ENCODE peak calls at places on chromosomes 16 and 17, in six cellular contexts. One of them, this sample, is unnamed.

GRCh38 chr16:71214771-71215381 is 15.6 kb downstream of the HYDIN start:
- DNase-seq in adrenal gland: no peak
- DNase-seq in GM12891: no peak
- DNase-seq in transverse colon: no peak
- DNase-seq in A549: no peak
- DNase-seq in heart left ventricle: no peak
- DNase-seq in this sample: no peak

GRCh38 chr17:67171560-67171959 is 73.4 kb downstream of the HELZ start:
- DNase-seq in adrenal gland: no peak
- DNase-seq in A549: no peak
- DNase-seq in GM12891: peak; percentile 18
- DNase-seq in heart left ventricle: no peak
- DNase-seq in transverse colon: no peak
- DNase-seq in this sample: no peak

GRCh38 chr17:15414502-15415348 is 52.7 kb downstream of the CDRT4 start:
- DNase-seq in heart left ventricle: peak; percentile 51
- DNase-seq in adrenal gland: no peak
- DNase-seq in A549: no peak
- DNase-seq in GM12891: no peak
- DNase-seq in transverse colon: no peak
- DNase-seq in this sample: no peak

GRCh38 chr16:67207857-67208524 is 9.1 kb downstream of the ELMO3 start:
- DNase-seq in adrenal gland: peak; percentile 82
- DNase-seq in heart left ventricle: no peak
- DNase-seq in transverse colon: no peak
- DNase-seq in A549: peak; percentile 53
- DNase-seq in GM12891: no peak
- DNase-seq in this sample: peak; percentile 89

GRCh38 chr16:87384162-87384999 is 805 bp upstream of the FBXO31 start:
- DNase-seq in transverse colon: peak; percentile 65
- DNase-seq in heart left ventricle: peak; percentile 65
- DNase-seq in GM12891: no peak
- DNase-seq in adrenal gland: no peak
- DNase-seq in A549: peak; percentile 42
- DNase-seq in this sample: peak; percentile 44

GRCh38 chr16:51002889-51003490 is 148.1 kb downstream of the SALL1 start:
- DNase-seq in adrenal gland: no peak
- DNase-seq in heart left ventricle: no peak
- DNase-seq in A549: no peak
- DNase-seq in transverse colon: no peak
- DNase-seq in GM12891: no peak
- DNase-seq in this sample: no peak

GRCh38 chr16:85422374-85423185 is 190.5 kb upstream of the GSE1 start:
- DNase-seq in GM12891: no peak
- DNase-seq in adrenal gland: no peak
- DNase-seq in heart left ventricle: no peak
- DNase-seq in transverse colon: peak; percentile 85
- DNase-seq in A549: no peak
- DNase-seq in this sample: no peak

GRCh38 chr17:37521821-37522220 is 32.1 kb downstream of the DUSP14 start:
- DNase-seq in adrenal gland: no peak
- DNase-seq in heart left ventricle: no peak
- DNase-seq in GM12891: no peak
- DNase-seq in transverse colon: no peak
- DNase-seq in A549: no peak
- DNase-seq in this sample: no peak

GRCh38 chr17:76562734-76563148 is 22.9 kb downstream of the PRCD start:
- DNase-seq in transverse colon: no peak
- DNase-seq in GM12891: no peak
- DNase-seq in heart left ventricle: no peak
- DNase-seq in A549: no peak
- DNase-seq in adrenal gland: peak; percentile 80
- DNase-seq in this sample: peak; percentile 61

GRCh38 chr16:88686062-88686438 is 257 bp downstream of the SNAI3 start:
- DNase-seq in adrenal gland: no peak
- DNase-seq in GM12891: no peak
- DNase-seq in transverse colon: peak; percentile 64
- DNase-seq in heart left ventricle: no peak
- DNase-seq in A549: no peak
- DNase-seq in this sample: peak; percentile 55

GRCh38 chr16:58515125-58515870 is at the start of gene SETD6:
- DNase-seq in GM12891: peak; percentile 71
- DNase-seq in A549: peak; percentile 57
- DNase-seq in adrenal gland: peak; percentile 96
- DNase-seq in transverse colon: peak; percentile 90
- DNase-seq in heart left ventricle: peak; percentile 88
- DNase-seq in this sample: peak; percentile 48
- TF ChIP-seq POLR2A in GM12891: peak; percentile 56
- TF ChIP-seq POLR2A in A549: peak; percentile 67
- TF ChIP-seq POLR2A in adrenal gland: peak; percentile 6
- TF ChIP-seq POLR2A in transverse colon: peak; percentile 54
- TF ChIP-seq POLR2A in heart left ventricle: no peak
- TF ChIP-seq POLR2A in this sample: peak; percentile 42

GRCh38 chr17:82217120-82217529 is 4.5 kb upstream of the CCDC57 start:
- DNase-seq in A549: no peak
- DNase-seq in transverse colon: peak; percentile 47
- DNase-seq in adrenal gland: peak; percentile 64
- DNase-seq in GM12891: no peak
- DNase-seq in heart left ventricle: peak; percentile 31
- DNase-seq in this sample: peak; percentile 59

GRCh38 chr17:82215095-82215971 is 2.7 kb upstream of the CCDC57 start:
- DNase-seq in heart left ventricle: peak; percentile 32
- DNase-seq in GM12891: no peak
- DNase-seq in transverse colon: no peak
- DNase-seq in adrenal gland: peak; percentile 50
- DNase-seq in A549: peak; percentile 68
- DNase-seq in this sample: no peak

GRCh38 chr17:82215972-82216300 is 3.3 kb upstream of the CCDC57 start:
- DNase-seq in transverse colon: no peak
- DNase-seq in A549: no peak
- DNase-seq in adrenal gland: no peak
- DNase-seq in GM12891: no peak
- DNase-seq in heart left ventricle: no peak
- DNase-seq in this sample: no peak

GRCh38 chr17:82217530-82218204 is 5.0 kb upstream of the CCDC57 start:
- DNase-seq in heart left ventricle: no peak
- DNase-seq in A549: no peak
- DNase-seq in adrenal gland: peak; percentile 85
- DNase-seq in GM12891: no peak
- DNase-seq in transverse colon: peak; percentile 62
- DNase-seq in this sample: peak; percentile 67

DNA sequence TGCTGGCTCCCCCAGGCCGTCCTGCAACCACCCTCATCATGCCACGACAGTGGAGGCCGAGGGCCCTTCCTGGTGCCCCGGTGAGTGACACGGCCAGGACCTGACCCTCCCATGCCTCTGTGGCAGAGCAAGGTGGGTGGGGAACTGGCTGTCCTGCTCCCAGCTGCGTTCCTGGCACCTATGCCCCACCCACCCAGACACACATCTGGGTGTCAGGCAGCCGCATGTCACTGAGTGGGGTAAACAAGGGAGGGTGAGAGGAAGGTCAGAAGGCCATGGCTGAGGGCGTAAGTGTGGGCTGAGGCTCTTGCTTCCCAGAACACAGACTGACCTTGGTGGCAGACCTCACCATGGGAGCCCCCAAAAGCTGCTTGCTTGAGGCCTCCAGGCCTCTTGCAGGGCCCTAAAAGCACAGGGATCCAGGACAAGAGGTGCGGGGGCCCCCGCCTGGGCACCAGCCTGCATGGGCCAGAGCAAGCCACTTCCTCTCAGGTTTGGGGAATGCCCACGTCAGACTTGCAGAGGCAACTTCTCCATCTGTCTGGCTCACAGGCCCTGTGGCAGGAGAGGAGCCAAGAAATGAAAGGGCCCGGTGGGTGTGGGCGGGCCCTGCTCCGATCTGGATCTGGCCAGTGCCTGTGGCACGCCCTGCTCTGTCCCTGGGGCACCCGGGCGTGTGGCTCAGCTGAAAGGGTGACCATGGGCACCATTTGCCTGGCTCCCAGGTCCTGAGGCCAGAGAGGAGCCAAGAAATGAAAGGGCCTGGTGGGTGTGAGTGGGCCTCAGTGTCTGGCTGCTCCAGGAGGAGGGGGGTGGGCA is 3.9 kb upstream of the CCDC57 start:
- DNase-seq in transverse colon: peak; percentile 85
- DNase-seq in A549: no peak
- DNase-seq in adrenal gland: peak; percentile 86
- DNase-seq in heart left ventricle: peak; percentile 71
- DNase-seq in GM12891: no peak
- DNase-seq in this sample: peak; percentile 77
- TF ChIP-seq POLR2A in transverse colon: peak; percentile 36
- TF ChIP-seq POLR2A in A549: no peak
- TF ChIP-seq POLR2A in adrenal gland: no peak
- TF ChIP-seq POLR2A in heart left ventricle: no peak
- TF ChIP-seq POLR2A in GM12891: no peak
- TF ChIP-seq POLR2A in this sample: peak; percentile 16

DNA sequence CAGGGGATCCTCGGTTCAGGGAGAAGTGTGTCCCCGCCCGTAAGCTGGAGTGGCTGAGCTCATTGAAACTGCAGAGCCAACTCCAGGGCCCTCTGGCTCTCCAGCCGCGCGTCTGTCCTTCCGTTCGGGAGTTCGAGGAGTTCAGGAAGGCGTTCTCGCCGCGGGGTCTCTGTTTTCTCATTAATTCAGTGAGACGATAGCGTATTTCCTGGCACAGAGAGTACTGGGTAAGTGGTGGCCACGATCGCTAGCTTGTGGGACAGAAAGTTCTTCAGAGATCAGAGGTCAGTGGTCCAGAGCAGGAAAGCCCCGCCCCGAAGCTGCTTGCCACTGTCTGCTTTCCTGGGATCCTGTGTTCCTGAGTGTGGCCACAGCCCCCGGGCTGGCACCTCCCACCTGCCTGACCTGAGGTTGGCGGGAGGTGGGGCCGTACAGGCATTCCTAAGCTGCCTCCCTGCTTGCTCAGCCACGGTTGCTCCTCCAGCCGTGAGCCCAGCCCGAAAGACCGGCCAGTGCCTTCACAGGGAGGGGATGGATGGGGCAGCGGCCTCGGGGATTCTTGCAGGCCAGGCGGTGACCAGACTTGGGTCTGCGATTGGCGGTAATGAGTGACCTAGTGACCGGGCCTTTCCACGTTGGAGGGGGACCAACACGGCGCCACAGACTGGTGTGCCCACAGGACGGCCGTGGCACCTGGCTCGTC is 8.9 kb downstream of the BAIAP2 start:
- DNase-seq in transverse colon: no peak
- DNase-seq in adrenal gland: peak; percentile 67
- DNase-seq in heart left ventricle: no peak
- DNase-seq in A549: peak; percentile 50
- DNase-seq in GM12891: no peak
- DNase-seq in this sample: peak; percentile 95
- TF ChIP-seq POLR2A in transverse colon: no peak
- TF ChIP-seq POLR2A in adrenal gland: no peak
- TF ChIP-seq POLR2A in heart left ventricle: no peak
- TF ChIP-seq POLR2A in A549: no peak
- TF ChIP-seq POLR2A in GM12891: no peak
- TF ChIP-seq POLR2A in this sample: peak; percentile 49

GRCh38 chr17:79007504-79008381 is 1.8 kb downstream of the CANT1 start:
- DNase-seq in transverse colon: peak; percentile 73
- DNase-seq in GM12891: no peak
- DNase-seq in heart left ventricle: no peak
- DNase-seq in A549: no peak
- DNase-seq in adrenal gland: no peak
- DNase-seq in this sample: no peak
- TF ChIP-seq POLR2A in transverse colon: peak; percentile 50
- TF ChIP-seq POLR2A in GM12891: no peak
- TF ChIP-seq POLR2A in heart left ventricle: no peak
- TF ChIP-seq POLR2A in A549: no peak
- TF ChIP-seq POLR2A in adrenal gland: no peak
- TF ChIP-seq POLR2A in this sample: no peak

GRCh38 chr17:81391268-81391963 is 3.8 kb upstream of the BAHCC1 start:
- DNase-seq in A549: no peak
- DNase-seq in heart left ventricle: no peak
- DNase-seq in transverse colon: no peak
- DNase-seq in adrenal gland: peak; percentile 45
- DNase-seq in GM12891: no peak
- DNase-seq in this sample: no peak

GRCh38 chr17:81390436-81391214 is 4.6 kb upstream of the BAHCC1 start:
- DNase-seq in transverse colon: no peak
- DNase-seq in adrenal gland: no peak
- DNase-seq in GM12891: no peak
- DNase-seq in heart left ventricle: no peak
- DNase-seq in A549: no peak
- DNase-seq in this sample: no peak

GRCh38 chr17:81392909-81393654 is 2.2 kb upstream of the BAHCC1 start:
- DNase-seq in GM12891: no peak
- DNase-seq in transverse colon: no peak
- DNase-seq in heart left ventricle: no peak
- DNase-seq in A549: peak; percentile 39
- DNase-seq in adrenal gland: no peak
- DNase-seq in this sample: no peak

GRCh38 chr17:81393684-81394376 is 1.4 kb upstream of the BAHCC1 start:
- DNase-seq in transverse colon: peak; percentile 100
- DNase-seq in adrenal gland: peak; percentile 100
- DNase-seq in GM12891: no peak
- DNase-seq in A549: peak; percentile 100
- DNase-seq in heart left ventricle: peak; percentile 100
- DNase-seq in this sample: peak; percentile 99

DNA sequence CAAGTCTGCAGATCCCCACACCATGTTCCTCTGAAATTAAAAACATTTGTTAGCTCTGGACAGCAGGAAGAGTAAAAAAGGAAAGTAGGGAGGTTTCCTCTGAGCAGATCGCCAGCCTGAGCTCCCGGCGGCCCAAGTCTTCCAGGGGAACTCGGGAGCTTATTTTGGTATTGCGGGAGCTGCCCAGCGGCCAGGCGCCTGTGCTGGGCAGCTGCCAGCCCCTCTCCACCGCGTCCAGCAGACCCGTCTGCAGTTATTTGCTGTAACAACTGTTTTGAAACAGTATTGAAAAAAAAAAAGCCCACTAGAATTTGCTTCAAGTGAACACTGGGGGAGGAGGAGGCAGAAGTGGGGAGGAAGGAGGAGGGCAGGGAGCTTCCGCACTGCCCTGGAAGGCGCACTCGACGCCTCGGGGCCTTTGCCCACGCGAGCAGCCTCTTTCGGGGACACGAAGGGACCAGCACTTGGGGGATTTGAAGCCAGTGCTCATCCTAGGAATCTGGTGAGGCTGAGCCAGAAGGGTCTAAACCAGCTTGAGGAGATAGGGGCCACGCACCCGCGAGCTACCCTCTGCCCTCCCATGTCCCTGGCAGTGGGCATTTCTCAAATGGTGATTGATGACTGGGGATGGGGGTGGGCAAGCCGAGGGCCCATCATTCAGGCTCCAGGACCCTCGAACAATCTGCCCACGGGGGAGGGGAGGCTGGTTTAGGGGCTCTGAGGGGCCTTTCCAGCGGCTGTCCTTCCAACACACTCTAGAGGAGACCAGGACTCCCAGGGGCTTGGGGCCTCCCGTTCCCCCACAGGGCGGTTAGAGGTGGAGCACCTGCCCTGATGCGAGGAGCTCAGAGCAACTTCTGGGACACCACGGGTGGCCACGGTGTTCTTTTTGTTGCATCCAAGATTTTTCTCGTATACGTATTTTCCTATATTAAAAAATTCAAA is 3.0 kb upstream of the BAHCC1 start:
- DNase-seq in transverse colon: peak; percentile 46
- DNase-seq in adrenal gland: peak; percentile 73
- DNase-seq in heart left ventricle: no peak
- DNase-seq in A549: no peak
- DNase-seq in GM12891: no peak
- DNase-seq in this sample: no peak
- TF ChIP-seq POLR2A in transverse colon: peak; percentile 16
- TF ChIP-seq POLR2A in adrenal gland: no peak
- TF ChIP-seq POLR2A in heart left ventricle: no peak
- TF ChIP-seq POLR2A in A549: no peak
- TF ChIP-seq POLR2A in GM12891: no peak
- TF ChIP-seq POLR2A in this sample: no peak

GRCh38 chr16:2047330-2048115 is at the start of the genes NTHL1 and TSC2:
- DNase-seq in heart left ventricle: peak; percentile 97
- DNase-seq in A549: peak; percentile 86
- DNase-seq in adrenal gland: peak; percentile 96
- DNase-seq in GM12891: peak; percentile 100
- DNase-seq in transverse colon: peak; percentile 97
- DNase-seq in this sample: peak; percentile 96
- TF ChIP-seq POLR2A in heart left ventricle: no peak
- TF ChIP-seq POLR2A in A549: peak; percentile 72
- TF ChIP-seq POLR2A in adrenal gland: peak; percentile 26
- TF ChIP-seq POLR2A in GM12891: peak; percentile 35
- TF ChIP-seq POLR2A in transverse colon: peak; percentile 7
- TF ChIP-seq POLR2A in this sample: peak; percentile 89